ENCODE peak calls at places on chromosomes 3 and 15, in six cellular contexts. One of them, this sample, is unnamed.

GRCh38 chr3:9439331-9439730 is 41.9 kb downstream of the SETD5 start:
- DNase-seq in stomach: no peak
- DNase-seq in WERI-Rb-1: no peak
- DNase-seq in uterus: no peak
- DNase-seq in tibial artery: no peak
- DNase-seq in GM23248: peak; percentile 29
- DNase-seq in this sample: no peak

GRCh38 chr3:108862865-108863798 is 40.5 kb downstream of the TRAT1 start:
- DNase-seq in stomach: no peak
- DNase-seq in WERI-Rb-1: no peak
- DNase-seq in uterus: no peak
- DNase-seq in tibial artery: no peak
- DNase-seq in GM23248: peak; percentile 33
- DNase-seq in this sample: no peak

GRCh38 chr3:145678401-145678800 is 482.6 kb downstream of the PLOD2 start:
- DNase-seq in stomach: no peak
- DNase-seq in WERI-Rb-1: no peak
- DNase-seq in uterus: no peak
- DNase-seq in tibial artery: no peak
- DNase-seq in GM23248: peak; percentile 23
- DNase-seq in this sample: no peak

GRCh38 chr15:70342554-70343548 is 245.1 kb upstream of the TLE3 start:
- DNase-seq in stomach: no peak
- DNase-seq in WERI-Rb-1: no peak
- DNase-seq in uterus: no peak
- DNase-seq in tibial artery: no peak
- DNase-seq in GM23248: no peak
- DNase-seq in this sample: no peak

GRCh38 chr3:164515256-164515655 is 563.0 kb downstream of the SI start:
- DNase-seq in stomach: no peak
- DNase-seq in WERI-Rb-1: no peak
- DNase-seq in uterus: no peak
- DNase-seq in tibial artery: no peak
- DNase-seq in GM23248: no peak
- DNase-seq in this sample: no peak

GRCh38 chr3:141343824-141344223 is 24.5 kb upstream of the ZBTB38 start:
- DNase-seq in stomach: no peak
- DNase-seq in WERI-Rb-1: no peak
- DNase-seq in uterus: no peak
- DNase-seq in tibial artery: no peak
- DNase-seq in GM23248: no peak
- DNase-seq in this sample: no peak

GRCh38 chr3:131975047-131975446 is 59.8 kb downstream of the CPNE4 start:
- DNase-seq in stomach: no peak
- DNase-seq in WERI-Rb-1: no peak
- DNase-seq in uterus: no peak
- DNase-seq in tibial artery: no peak
- DNase-seq in GM23248: no peak
- DNase-seq in this sample: no peak

GRCh38 chr3:184439096-184439495 is 59.2 kb downstream of the CHRD start:
- DNase-seq in stomach: no peak
- DNase-seq in WERI-Rb-1: no peak
- DNase-seq in uterus: no peak
- DNase-seq in tibial artery: no peak
- DNase-seq in GM23248: peak; percentile 36
- DNase-seq in this sample: no peak

GRCh38 chr3:126397610-126398422 is 3.1 kb downstream of the CFAP100 start:
- DNase-seq in stomach: no peak
- DNase-seq in WERI-Rb-1: no peak
- DNase-seq in uterus: no peak
- DNase-seq in tibial artery: no peak
- DNase-seq in GM23248: no peak
- DNase-seq in this sample: no peak

GRCh38 chr3:132394334-132394733 is 23.0 kb upstream of the DNAJC13 start:
- DNase-seq in stomach: no peak
- DNase-seq in WERI-Rb-1: no peak
- DNase-seq in uterus: peak; percentile 24
- DNase-seq in tibial artery: no peak
- DNase-seq in GM23248: peak; percentile 34
- DNase-seq in this sample: no peak

GRCh38 chr3:149476135-149476684 is 1.7 kb downstream of the TM4SF4 start:
- DNase-seq in stomach: no peak
- DNase-seq in WERI-Rb-1: no peak
- DNase-seq in uterus: no peak
- DNase-seq in tibial artery: no peak
- DNase-seq in GM23248: no peak
- DNase-seq in this sample: no peak

GRCh38 chr3:138370321-138370720 is 21.9 kb downstream of the MRAS start:
- DNase-seq in stomach: no peak
- DNase-seq in WERI-Rb-1: no peak
- DNase-seq in uterus: no peak
- DNase-seq in tibial artery: no peak
- DNase-seq in GM23248: no peak
- DNase-seq in this sample: no peak

GRCh38 chr15:51647128-51647562 is 24.6 kb upstream of the DMXL2 start:
- DNase-seq in stomach: peak; percentile 74
- DNase-seq in WERI-Rb-1: no peak
- DNase-seq in uterus: no peak
- DNase-seq in tibial artery: peak; percentile 73
- DNase-seq in GM23248: peak; percentile 73
- DNase-seq in this sample: no peak

GRCh38 chr3:142596726-142597088 is 514 bp downstream of the PLS1 start:
- DNase-seq in stomach: no peak
- DNase-seq in WERI-Rb-1: no peak
- DNase-seq in uterus: no peak
- DNase-seq in tibial artery: no peak
- DNase-seq in GM23248: no peak
- DNase-seq in this sample: no peak
- H3K27ac ChIP-seq in stomach: peak overlapping the region; percentile 84
- H3K27ac ChIP-seq in WERI-Rb-1: peak overlapping the region; percentile 7
- H3K27ac ChIP-seq in uterus: peak overlapping the region; percentile 48
- H3K27ac ChIP-seq in tibial artery: peak overlapping the region; percentile 65
- H3K27ac ChIP-seq in GM23248: no peak overlapping the region
- H3K27ac ChIP-seq in this sample: peak overlapping the region; percentile 68

GRCh38 chr3:182479335-182479734 is 314.0 kb upstream of the ATP11B start:
- DNase-seq in stomach: no peak
- DNase-seq in WERI-Rb-1: no peak
- DNase-seq in uterus: no peak
- DNase-seq in tibial artery: no peak
- DNase-seq in GM23248: no peak
- DNase-seq in this sample: no peak

GRCh38 chr3:182484184-182484583 is 309.1 kb upstream of the ATP11B start:
- DNase-seq in stomach: no peak
- DNase-seq in WERI-Rb-1: no peak
- DNase-seq in uterus: no peak
- DNase-seq in tibial artery: no peak
- DNase-seq in GM23248: no peak
- DNase-seq in this sample: no peak

GRCh38 chr3:182482692-182483091 is 310.6 kb upstream of the ATP11B start:
- DNase-seq in stomach: no peak
- DNase-seq in WERI-Rb-1: no peak
- DNase-seq in uterus: no peak
- DNase-seq in tibial artery: no peak
- DNase-seq in GM23248: no peak
- DNase-seq in this sample: no peak

GRCh38 chr3:182478369-182478768 is 314.9 kb upstream of the ATP11B start:
- DNase-seq in stomach: no peak
- DNase-seq in WERI-Rb-1: no peak
- DNase-seq in uterus: no peak
- DNase-seq in tibial artery: no peak
- DNase-seq in GM23248: no peak
- DNase-seq in this sample: no peak

DNA sequence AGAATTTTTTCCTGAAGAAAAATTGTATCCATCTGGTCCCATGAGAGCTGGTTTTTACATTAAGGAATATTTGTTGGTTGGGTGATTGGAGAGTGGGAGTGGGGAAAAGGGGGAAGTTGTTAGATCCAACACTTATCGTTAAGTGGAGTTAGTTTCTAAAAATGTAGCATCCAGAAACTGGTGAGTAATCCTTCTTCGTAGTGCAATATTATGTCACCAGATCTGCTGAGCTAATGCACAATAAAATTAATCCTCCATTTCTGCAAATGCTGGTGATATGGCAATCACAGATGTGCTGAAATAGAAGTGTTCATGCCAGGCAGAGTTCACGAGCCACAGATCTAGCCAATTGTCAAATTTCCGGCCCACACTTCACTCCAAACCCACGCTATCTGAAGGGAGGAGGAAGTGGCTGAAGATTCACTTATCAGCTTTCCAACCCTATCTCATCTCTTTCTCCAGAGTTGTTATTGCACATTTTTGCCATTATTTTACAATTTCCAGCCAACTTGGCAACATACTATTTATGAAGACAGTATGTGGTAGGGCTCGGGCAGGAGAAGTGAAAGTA is 313.5 kb upstream of the ATP11B start:
- DNase-seq in stomach: no peak
- DNase-seq in WERI-Rb-1: no peak
- DNase-seq in uterus: no peak
- DNase-seq in tibial artery: no peak
- DNase-seq in GM23248: no peak
- DNase-seq in this sample: no peak
- H3K9me3 ChIP-seq in stomach: no peaks in the 10 kb centered on the region
- H3K9me3 ChIP-seq in WERI-Rb-1: peaks cover 2% of the 10 kb centered on the region
- H3K9me3 ChIP-seq in uterus: no peaks in the 10 kb centered on the region
- H3K9me3 ChIP-seq in tibial artery: no peaks in the 10 kb centered on the region
- H3K9me3 ChIP-seq in GM23248: no peaks in the 10 kb centered on the region
- H3K9me3 ChIP-seq in this sample: no peaks in the 10 kb centered on the region

GRCh38 chr3:72099331-72100061 is 314.5 kb upstream of the PROK2 start:
- DNase-seq in stomach: no peak
- DNase-seq in WERI-Rb-1: peak; percentile 19
- DNase-seq in uterus: no peak
- DNase-seq in tibial artery: no peak
- DNase-seq in GM23248: no peak
- DNase-seq in this sample: no peak
- H3K4me3 ChIP-seq in stomach: no peak overlapping the region
- H3K4me3 ChIP-seq in WERI-Rb-1: peak overlapping the region; percentile 68
- H3K4me3 ChIP-seq in uterus: no peak overlapping the region
- H3K4me3 ChIP-seq in tibial artery: no peak overlapping the region
- H3K4me3 ChIP-seq in GM23248: no peak overlapping the region
- H3K4me3 ChIP-seq in this sample: no peak overlapping the region

GRCh38 chr15:38714309-38715072 is 149.9 kb upstream of the RASGRP1 start:
- DNase-seq in stomach: no peak
- DNase-seq in WERI-Rb-1: no peak
- DNase-seq in uterus: no peak
- DNase-seq in tibial artery: no peak
- DNase-seq in GM23248: peak; percentile 96
- DNase-seq in this sample: no peak
- H3K27ac ChIP-seq in stomach: no peak overlapping the region
- H3K27ac ChIP-seq in WERI-Rb-1: no peak overlapping the region
- H3K27ac ChIP-seq in uterus: no peak overlapping the region
- H3K27ac ChIP-seq in tibial artery: no peak overlapping the region
- H3K27ac ChIP-seq in GM23248: peak overlapping the region; percentile 96
- H3K27ac ChIP-seq in this sample: no peak overlapping the region

DNA sequence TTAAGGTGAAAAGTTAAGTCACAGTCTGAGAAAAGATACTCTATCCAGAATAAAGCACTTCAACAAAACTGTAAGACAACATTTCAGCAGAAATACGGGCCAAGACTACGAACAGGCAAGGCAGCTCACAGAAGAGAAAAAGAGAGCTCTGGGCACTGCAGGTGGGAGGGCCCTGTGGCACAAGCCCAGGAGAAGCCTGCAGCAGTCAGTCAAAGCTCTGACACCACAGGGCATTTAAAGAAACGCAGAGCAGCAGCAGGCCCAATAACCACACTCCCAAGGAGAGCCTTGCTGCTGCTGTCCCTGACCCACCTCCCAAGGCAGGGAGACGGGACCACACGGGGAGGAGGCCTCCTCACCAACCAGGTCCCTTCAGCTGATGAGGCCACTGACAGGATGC is 19.2 kb downstream of the CHSY1 start:
- DNase-seq in stomach: no peak
- DNase-seq in WERI-Rb-1: no peak
- DNase-seq in uterus: no peak
- DNase-seq in tibial artery: no peak
- DNase-seq in GM23248: no peak
- DNase-seq in this sample: no peak
- H3K9me3 ChIP-seq in stomach: no peaks in the 10 kb centered on the region
- H3K9me3 ChIP-seq in WERI-Rb-1: no peaks in the 10 kb centered on the region
- H3K9me3 ChIP-seq in uterus: no peaks in the 10 kb centered on the region
- H3K9me3 ChIP-seq in tibial artery: no peaks in the 10 kb centered on the region
- H3K9me3 ChIP-seq in GM23248: no peaks in the 10 kb centered on the region
- H3K9me3 ChIP-seq in this sample: no peaks in the 10 kb centered on the region

DNA sequence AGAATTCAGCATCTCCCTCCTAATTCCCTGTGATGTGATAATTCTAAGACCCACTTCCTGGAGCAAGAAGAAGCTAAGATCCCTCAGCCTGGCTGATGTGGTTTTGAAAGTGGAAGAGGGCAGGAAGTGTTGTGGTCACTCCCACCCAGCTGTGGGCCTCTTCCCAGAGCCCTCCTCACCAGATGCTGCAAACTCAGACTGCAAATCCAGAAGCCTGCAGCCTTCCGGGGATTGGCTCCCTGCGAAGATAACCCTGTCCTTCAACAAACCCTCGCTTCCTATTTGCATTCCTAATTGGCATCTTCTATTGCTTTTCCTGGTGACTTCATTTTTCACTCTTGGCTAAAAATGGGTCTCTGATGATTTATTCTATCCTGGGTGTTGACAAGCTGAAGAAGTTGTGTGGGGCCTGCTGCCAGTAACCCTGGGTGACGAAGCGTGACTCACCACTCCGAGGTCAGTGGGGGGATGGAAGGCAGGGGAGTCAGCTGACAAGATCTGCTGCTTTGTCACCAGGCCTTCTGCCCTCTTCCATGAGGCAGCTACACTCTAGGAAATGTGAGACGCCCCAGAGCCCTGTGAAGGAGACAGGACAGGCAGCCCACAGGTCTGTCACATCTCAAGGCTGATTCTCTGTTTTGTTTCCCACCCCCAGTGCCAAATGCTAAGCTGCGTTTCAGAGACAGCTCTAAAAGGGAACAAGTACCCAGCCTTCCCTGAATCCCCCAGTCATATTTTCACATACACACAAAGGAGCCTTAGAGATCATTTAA is 99.7 kb upstream of the LIPC start:
- DNase-seq in stomach: peak; percentile 80
- DNase-seq in WERI-Rb-1: peak; percentile 87
- DNase-seq in uterus: peak; percentile 94
- DNase-seq in tibial artery: peak; percentile 95
- DNase-seq in GM23248: peak; percentile 98
- DNase-seq in this sample: peak; percentile 98
- H3K4me3 ChIP-seq in stomach: no peak overlapping the region
- H3K4me3 ChIP-seq in WERI-Rb-1: peak overlapping the region; percentile 19
- H3K4me3 ChIP-seq in uterus: no peak overlapping the region
- H3K4me3 ChIP-seq in tibial artery: peak overlapping the region; percentile 16
- H3K4me3 ChIP-seq in GM23248: peak overlapping the region; percentile 49
- H3K4me3 ChIP-seq in this sample: peak overlapping the region; percentile 2

GRCh38 chr3:29705906-29706507 is 425.1 kb downstream of the RBMS3 start:
- DNase-seq in stomach: no peak
- DNase-seq in WERI-Rb-1: no peak
- DNase-seq in uterus: no peak
- DNase-seq in tibial artery: no peak
- DNase-seq in GM23248: no peak
- DNase-seq in this sample: no peak
- H3K27ac ChIP-seq in stomach: no peak overlapping the region
- H3K27ac ChIP-seq in WERI-Rb-1: no peak overlapping the region
- H3K27ac ChIP-seq in uterus: no peak overlapping the region
- H3K27ac ChIP-seq in tibial artery: no peak overlapping the region
- H3K27ac ChIP-seq in GM23248: no peak overlapping the region
- H3K27ac ChIP-seq in this sample: no peak overlapping the region

This sample was measured in esophagus muscularis mucosa.